ENCODE peak calls at places on chromosomes 7 and 10, in four cellular contexts. A, I, E and X are unnamed samples.

GRCh38 chr10:27285093-27285492 is 44.5 kb upstream of the ACBD5 start:
- DNase-seq in E (no peak), A (no peak), I (peak), X (no peak)

GRCh38 chr7:43363429-43363894 is 219.4 kb upstream of the STK17A start:
- DNase-seq in E (no peak), A (no peak), I (no peak), X (no peak)

GRCh38 chr10:97321807-97322195 is 2.7 kb downstream of the FRAT1 start:
- DNase-seq in A (no peak), E (no peak), I (no peak), X (no peak)

GRCh38 chr7:81143856-81144255 is 225.0 kb upstream of the SEMA3C start:
- DNase-seq in E (no peak), I (no peak), A (no peak), X (no peak)

GRCh38 chr7:38630720-38631673 is at the start of gene AMPH:
- DNase-seq in E (no peak), I (no peak), A (peak), X (no peak)

GRCh38 chr10:72254891-72255568 is 18.7 kb upstream of the DDIT4 start:
- DNase-seq in I (peak), E (peak), A (peak), X (no peak)

GRCh38 chr10:82796510-82796909 is 921.5 kb downstream of the NRG3 start:
- DNase-seq in E (no peak), A (no peak), I (peak), X (no peak)

GRCh38 chr7:150871601-150872000 is 19.3 kb downstream of the AOC1 start:
- DNase-seq in A (no peak), I (peak), E (no peak), X (no peak)

GRCh38 chr7:16357921-16358320 is 63.4 kb downstream of the CRPPA start:
- DNase-seq in E (peak), I (no peak), A (no peak), X (no peak)

GRCh38 chr7:142496545-142496991 is 238.7 kb upstream of the PRSS58 start:
- DNase-seq in I (peak), E (no peak), A (no peak), X (no peak)

GRCh38 chr7:95469187-95469586 is 16.6 kb upstream of the ASB4 start:
- DNase-seq in E (no peak), A (no peak), I (no peak), X (no peak)

GRCh38 chr10:73413108-73413527 is 740 bp downstream of the ANXA7 start:
- DNase-seq in E (peak), A (no peak), I (no peak), X (no peak)

GRCh38 chr10:62911210-62911963 is 95.2 kb upstream of the EGR2 start:
- DNase-seq in E (peak), I (no peak), A (no peak), X (no peak)

GRCh38 chr7:26399309-26399610 is 107.6 kb downstream of the SNX10 start:
- DNase-seq in A (peak), I (no peak), E (no peak), X (no peak)

GRCh38 chr7:106623846-106624245 is 37.1 kb downstream of the CCDC71L start:
- DNase-seq in E (no peak), A (no peak), I (no peak), X (no peak)

GRCh38 chr10:132866601-132867381 is 75.6 kb downstream of the CFAP46 start:
- DNase-seq in A (no peak), I (no peak), E (no peak), X (no peak)

GRCh38 chr10:120541971-120542370 is 84.9 kb downstream of the PLPP4 start:
- DNase-seq in I (no peak), E (no peak), A (no peak), X (no peak)

GRCh38 chr7:116097365-116098009 is 66.9 kb upstream of the TFEC start:
- DNase-seq in E (no peak), I (peak), A (no peak), X (no peak)

GRCh38 chr10:6973904-6974303 is 393.8 kb upstream of the PRKCQ start:
- DNase-seq in I (no peak), E (no peak), A (no peak), X (no peak)